ENCODE peak calls at places on chromosomes 1 and 21, in seven cellular contexts. L is RWPE1; T is activated T-cell treated with anti-CD3 and anti-CD28 coated beads for 1 hour; B is fibroblast of the conjunctiva; U is activated gamma-delta T cell treated with Interleukin-2 at 50 U/mL for 16 hours; S is Calu3; K is stimulated activated naive B cell treated with anti-CD40 and anti-IgM and Interleukin-4, amounts not matched to agents 10 μg/mL and 1 μg/mL and 100 μg/mL, for 72 hours. I is an unnamed sample.

GRCh38 chr1:85313888-85314696 is 37.7 kb upstream of the BCL10 start:
- DNase-seq in L (peak; percentile 84), T (no peak), B (peak; percentile 88), U (no peak), S (no peak), K (no peak), I (no peak)

GRCh38 chr1:98662354-98662665 is 789 bp downstream of the SNX7 start:
- DNase-seq in L (peak; percentile 23), T (no peak), B (no peak), U (no peak), S (no peak), K (no peak), I (no peak)

GRCh38 chr1:234926574-234927311 is 201.9 kb downstream of the TOMM20 start:
- DNase-seq in L (no peak), T (no peak), B (no peak), U (no peak), S (no peak), K (peak; percentile 57), I (peak; percentile 25)

GRCh38 chr1:62066713-62067112 is 127.9 kb upstream of the L1TD1 start:
- DNase-seq in L (peak; percentile 6), T (no peak), B (no peak), U (no peak), S (no peak), K (no peak), I (no peak)

GRCh38 chr1:99606306-99606705 is 39.6 kb upstream of the PALMD start:
- DNase-seq in L (no peak), T (no peak), B (no peak), U (no peak), S (no peak), K (no peak), I (no peak)

GRCh38 chr1:951364-951763 is 7.7 kb downstream of the NOC2L start:
- DNase-seq in L (no peak), T (no peak), B (no peak), U (no peak), S (no peak), K (no peak), I (no peak)

GRCh38 chr1:197919523-197920301 is 2.5 kb downstream of the LHX9 start:
- DNase-seq in L (no peak), T (no peak), B (no peak), U (no peak), S (no peak), K (no peak), I (no peak)

GRCh38 chr21:29078884-29079765 is 5.7 kb upstream of the CCT8 start:
- DNase-seq in L (no peak), T (no peak), B (no peak), U (peak; percentile 11), S (no peak), K (peak; percentile 74), I (peak; percentile 25)

GRCh38 chr1:3313579-3313955 is 140.9 kb upstream of the ARHGEF16 start:
- DNase-seq in L (peak; percentile 32), T (no peak), B (peak; percentile 90), U (no peak), S (no peak), K (no peak), I (no peak)

GRCh38 chr1:45266151-45266801 is 59.9 kb upstream of the ZSWIM5 start:
- DNase-seq in L (no peak), T (no peak), B (peak; percentile 48), U (no peak), S (peak; percentile 14), K (no peak), I (no peak)

GRCh38 chr21:36627242-36627641 is 71.7 kb upstream of the SIM2 start:
- DNase-seq in L (peak; percentile 44), T (no peak), B (no peak), U (no peak), S (no peak), K (no peak), I (no peak)

GRCh38 chr1:111592389-111593361 is 26.9 kb upstream of the RAP1A start:
- DNase-seq in L (peak; percentile 92), T (peak; percentile 81), B (peak; percentile 46), U (peak; percentile 95), S (peak; percentile 61), K (peak; percentile 92), I (peak; percentile 47)

GRCh38 chr1:99173900-99174299 is 90.4 kb upstream of the PLPPR4 start:
- DNase-seq in L (no peak), T (no peak), B (no peak), U (no peak), S (no peak), K (no peak), I (no peak)

GRCh38 chr21:45873866-45874265 is 107.7 kb upstream of the COL6A1 start:
- DNase-seq in L (no peak), T (no peak), B (no peak), U (no peak), S (no peak), K (no peak), I (no peak)

GRCh38 chr1:59976194-59977074 is 49.9 kb upstream of the CYP2J2 start:
- DNase-seq in L (peak; percentile 64), T (peak; percentile 12), B (peak; percentile 42), U (peak; percentile 31), S (peak; percentile 73), K (peak; percentile 5), I (peak; percentile 33)

GRCh38 chr1:224859651-224860050 is 69.8 kb upstream of the DNAH14 start:
- DNase-seq in L (no peak), T (no peak), B (no peak), U (no peak), S (no peak), K (no peak), I (no peak)

GRCh38 chr1:59682405-59683080 is 132.2 kb upstream of the HOOK1 start:
- DNase-seq in L (no peak), T (no peak), B (no peak), U (no peak), S (no peak), K (no peak), I (no peak)

GRCh38 chr1:22763479-22764200 is 53.0 kb downstream of the EPHB2 start:
- DNase-seq in L (no peak), T (no peak), B (no peak), U (no peak), S (no peak), K (no peak), I (no peak)

GRCh38 chr1:209635850-209636249 is 16.4 kb downstream of the LAMB3 start:
- DNase-seq in L (no peak), T (no peak), B (no peak), U (no peak), S (no peak), K (no peak), I (no peak)

GRCh38 chr1:4220362-4220761 is 320.3 kb upstream of the C1orf174 start:
- DNase-seq in L (no peak), T (no peak), B (no peak), U (no peak), S (no peak), K (no peak), I (no peak)

GRCh38 chr1:22437573-22437972 is 14.1 kb upstream of the ZBTB40 start:
- DNase-seq in L (no peak), T (no peak), B (no peak), U (no peak), S (no peak), K (no peak), I (no peak)

GRCh38 chr1:174158767-174159252 is 510 bp upstream of the RABGAP1L start:
- DNase-seq in L (no peak), T (no peak), B (no peak), U (peak; percentile 12), S (no peak), K (no peak), I (no peak)

GRCh38 chr1:183241446-183241845 is 55.4 kb downstream of the LAMC2 start:
- DNase-seq in L (no peak), T (no peak), B (no peak), U (no peak), S (no peak), K (no peak), I (no peak)

GRCh38 chr1:150763631-150764223 is 1.9 kb downstream of the CTSS start:
- DNase-seq in L (no peak), T (no peak), B (no peak), U (no peak), S (no peak), K (no peak), I (no peak)

GRCh38 chr21:19529031-19529430 is 1125.4 kb upstream of the TMPRSS15 start:
- DNase-seq in L (no peak), T (no peak), B (no peak), U (no peak), S (no peak), K (no peak), I (no peak)

GRCh38 chr1:29690156-29690555 is 453.8 kb downstream of the PTPRU start:
- DNase-seq in L (no peak), T (no peak), B (no peak), U (no peak), S (no peak), K (no peak), I (no peak)

GRCh38 chr1:204975568-204976235 is 67.3 kb upstream of the CNTN2 start:
- DNase-seq in L (peak; percentile 89), T (peak; percentile 30), B (peak; percentile 10), U (peak; percentile 35), S (peak; percentile 82), K (peak; percentile 48), I (peak; percentile 78)